ENCODE peak calls at places on chromosomes 2 and 18, in six cellular contexts. K is substantia nigra, W is lower lobe of right lung, N is body of pancreas, M is SK-N-MC, Y is IMR-90. X is an unnamed sample.

GRCh38 chr2:98158305-98158704 is 71.3 kb downstream of the VWA3B start:
- DNase-seq in K (no peak), W (no peak), N (peak), M (no peak), Y (no peak), X (no peak)

GRCh38 chr2:15941483-15941853 is 1.1 kb downstream of the MYCN start:
- DNase-seq in K (peak), W (no peak), N (no peak), M (no peak), Y (no peak), X (no peak)

GRCh38 chr2:60514886-60515407 is 38.5 kb downstream of the BCL11A start:
- DNase-seq in K (no peak), W (no peak), N (no peak), M (no peak), Y (no peak), X (no peak)

GRCh38 chr2:167157523-167157922 is 269.2 kb downstream of the XIRP2 start:
- DNase-seq in K (no peak), W (no peak), N (no peak), M (no peak), Y (peak), X (no peak)

GRCh38 chr2:41909584-41909983 is 138.2 kb upstream of the PKDCC start:
- DNase-seq in K (no peak), W (no peak), N (no peak), M (no peak), Y (no peak), X (no peak)

GRCh38 chr2:120442923-120443571 is 97.1 kb downstream of the INHBB start:
- DNase-seq in K (no peak), W (peak), N (peak), M (no peak), Y (no peak), X (no peak)

GRCh38 chr18:8177330-8178016 is 431.8 kb upstream of the RAB12 start:
- DNase-seq in K (no peak), W (no peak), N (peak), M (no peak), Y (peak), X (no peak)

GRCh38 chr18:41850781-41851180 is 104.3 kb upstream of the PIK3C3 start:
- DNase-seq in K (no peak), W (no peak), N (no peak), M (no peak), Y (no peak), X (no peak)

GRCh38 chr2:176110975-176111663 is 4.0 kb downstream of the HOXD11 start:
- DNase-seq in K (no peak), W (no peak), N (peak), M (no peak), Y (peak), X (no peak)

GRCh38 chr18:25399554-25399953 is 47.6 kb upstream of the ZNF521 start:
- DNase-seq in K (no peak), W (no peak), N (no peak), M (no peak), Y (peak), X (no peak)

GRCh38 chr2:10186868-10187535 is 64.5 kb downstream of the RRM2 start:
- DNase-seq in K (no peak), W (no peak), N (peak), M (no peak), Y (no peak), X (no peak)

GRCh38 chr2:64376926-64377325 is 77.0 kb upstream of the LGALSL start:
- DNase-seq in K (no peak), W (no peak), N (no peak), M (no peak), Y (no peak), X (no peak)

GRCh38 chr2:74546004-74546403 is 7.7 kb downstream of the LOXL3 start:
- DNase-seq in K (no peak), W (no peak), N (no peak), M (no peak), Y (no peak), X (no peak)

GRCh38 chr18:22765889-22766288 is 167.2 kb upstream of the RBBP8 start:
- DNase-seq in K (no peak), W (no peak), N (no peak), M (no peak), Y (no peak), X (no peak)

GRCh38 chr2:95023222-95023597 is 2.3 kb upstream of the MAL start:
- DNase-seq in K (no peak), W (no peak), N (peak), M (no peak), Y (no peak), X (no peak)

GRCh38 chr2:19021721-19022120 is 336.7 kb downstream of the OSR1 start:
- DNase-seq in K (no peak), W (no peak), N (no peak), M (peak), Y (peak), X (no peak)

GRCh38 chr2:24439971-24440340 is 51.1 kb upstream of the NCOA1 start:
- DNase-seq in K (no peak), W (no peak), N (no peak), M (no peak), Y (no peak), X (no peak)

GRCh38 chr2:131366643-131367042 is 2.7 kb upstream of the RAB6D start:
- DNase-seq in K (no peak), W (no peak), N (no peak), M (no peak), Y (no peak), X (no peak)

GRCh38 chr18:62109676-62110075 is 77.2 kb downstream of the PIGN start:
- DNase-seq in K (no peak), W (no peak), N (no peak), M (no peak), Y (peak), X (no peak)

GRCh38 chr18:24656571-24656971 is 196.1 kb downstream of the HRH4 start:
- DNase-seq in K (no peak), W (no peak), N (no peak), M (no peak), Y (peak), X (no peak)

GRCh38 chr2:207682557-207682956 is 28.9 kb upstream of the CCNYL1 start:
- DNase-seq in K (no peak), W (no peak), N (no peak), M (no peak), Y (no peak), X (no peak)

GRCh38 chr2:151032741-151033152 is 228.9 kb downstream of the RBM43 start:
- DNase-seq in K (no peak), W (no peak), N (no peak), M (no peak), Y (peak), X (no peak)

GRCh38 chr2:202609381-202610145 is 25.2 kb upstream of the FAM117B start:
- DNase-seq in K (no peak), W (no peak), N (no peak), M (no peak), Y (no peak), X (no peak)

GRCh38 chr18:67875057-67875456 is 358.5 kb upstream of the DSEL start:
- DNase-seq in K (no peak), W (no peak), N (no peak), M (no peak), Y (no peak), X (no peak)

GRCh38 chr2:3458396-3459184 is 60.7 kb downstream of the ADI1 start:
- DNase-seq in K (no peak), W (no peak), N (no peak), M (no peak), Y (no peak), X (no peak)

GRCh38 chr2:195307751-195308150 is 349.3 kb upstream of the SLC39A10 start:
- DNase-seq in K (no peak), W (no peak), N (no peak), M (no peak), Y (no peak), X (no peak)

GRCh38 chr2:96768083-96768561 is 7.4 kb downstream of the CNNM4 start:
- DNase-seq in K (no peak), W (no peak), N (no peak), M (no peak), Y (no peak), X (no peak)

GRCh38 chr2:169966449-169966848 is 139.2 kb downstream of the UBR3 start:
- DNase-seq in K (no peak), W (no peak), N (no peak), M (no peak), Y (no peak), X (no peak)

GRCh38 chr18:36389811-36390581 is 92.5 kb downstream of the FHOD3 start:
- DNase-seq in K (no peak), W (no peak), N (no peak), M (no peak), Y (no peak), X (no peak)

GRCh38 chr2:26629346-26629630 is 11.9 kb downstream of the CIB4 start:
- DNase-seq in K (no peak), W (peak), N (no peak), M (no peak), Y (no peak), X (no peak)

GRCh38 chr2:10499275-10499907 is 51.3 kb upstream of the ODC1 start:
- DNase-seq in K (no peak), W (no peak), N (no peak), M (no peak), Y (peak), X (no peak)

GRCh38 chr18:24254071-24254470 is 115.2 kb downstream of the CABYR start:
- DNase-seq in K (no peak), W (no peak), N (no peak), M (no peak), Y (no peak), X (no peak)

GRCh38 chr2:134676960-134677359 is 41.8 kb downstream of the TMEM163 start:
- DNase-seq in K (no peak), W (no peak), N (no peak), M (no peak), Y (no peak), X (no peak)

GRCh38 chr2:160490760-160491367 is 2.7 kb downstream of the RBMS1 start:
- DNase-seq in K (no peak), W (no peak), N (no peak), M (no peak), Y (no peak), X (no peak)

GRCh38 chr2:11701831-11702301 is 31.9 kb upstream of the NTSR2 start:
- DNase-seq in K (no peak), W (peak), N (no peak), M (no peak), Y (peak), X (no peak)

GRCh38 chr2:1715184-1716012 is 28.9 kb downstream of the PXDN start:
- DNase-seq in K (no peak), W (peak), N (no peak), M (no peak), Y (no peak), X (no peak)

GRCh38 chr2:8803658-8804379 is 33.6 kb downstream of the KIDINS220 start:
- DNase-seq in K (no peak), W (no peak), N (peak), M (no peak), Y (peak), X (no peak)

GRCh38 chr2:115833196-115833595 is 1390.8 kb downstream of the DPP10 start:
- DNase-seq in K (no peak), W (no peak), N (no peak), M (no peak), Y (no peak), X (no peak)

GRCh38 chr2:6826081-6826913 is 39.4 kb downstream of the CMPK2 start:
- DNase-seq in K (no peak), W (no peak), N (peak), M (no peak), Y (peak), X (no peak)

GRCh38 chr2:235616846-235617245 is 123.0 kb downstream of the AGAP1 start:
- DNase-seq in K (no peak), W (no peak), N (no peak), M (no peak), Y (no peak), X (no peak)

GRCh38 chr2:235618039-235618438 is 124.2 kb downstream of the AGAP1 start:
- DNase-seq in K (no peak), W (no peak), N (no peak), M (no peak), Y (peak), X (no peak)

GRCh38 chr2:235623052-235623451 is 129.2 kb downstream of the AGAP1 start:
- DNase-seq in K (no peak), W (no peak), N (no peak), M (no peak), Y (no peak), X (no peak)

GRCh38 chr2:235621736-235622135 is 127.9 kb downstream of the AGAP1 start:
- DNase-seq in K (no peak), W (no peak), N (no peak), M (no peak), Y (no peak), X (no peak)

GRCh38 chr2:235619544-235619943 is 125.7 kb downstream of the AGAP1 start:
- DNase-seq in K (no peak), W (no peak), N (no peak), M (no peak), Y (no peak), X (no peak)
- H3K27ac ChIP-seq in K (peak), W (no peak), N (no peak), M (no peak), Y (no peak), X (no peak)

DNA sequence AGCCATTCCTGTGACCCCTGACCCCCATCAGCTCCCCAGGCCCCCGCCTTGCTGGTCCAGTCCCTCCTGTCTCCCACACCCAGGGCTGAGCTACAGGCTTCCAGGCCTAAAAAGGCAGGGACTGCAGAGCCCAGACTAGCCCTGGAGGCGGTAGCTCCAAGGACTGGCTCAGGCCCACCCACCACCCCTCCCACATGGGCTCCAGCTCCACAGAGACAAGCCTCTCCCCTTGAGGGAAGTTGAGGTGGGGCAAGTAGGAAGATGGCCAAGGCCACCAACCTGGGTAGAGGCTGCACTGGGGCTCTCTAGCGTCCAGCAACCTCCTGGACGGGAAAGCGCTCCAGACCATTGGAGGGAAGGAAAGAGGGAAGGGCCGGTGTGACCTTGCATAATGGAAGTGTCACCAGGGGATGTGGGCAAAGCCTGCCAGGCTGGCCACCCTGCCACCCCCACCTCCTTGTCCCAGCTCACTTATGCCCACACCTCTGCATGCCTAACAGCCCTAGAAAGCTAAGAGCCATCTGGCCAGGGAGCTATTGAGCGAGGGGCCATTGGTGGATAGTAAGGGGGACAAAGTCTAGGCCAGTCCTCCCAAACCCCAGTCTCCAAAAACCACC is 63.1 kb downstream of the TNS1 start:
- DNase-seq in K (no peak), W (peak), N (no peak), M (no peak), Y (no peak), X (no peak)
- H3K27ac ChIP-seq in K (peak), W (peak), N (peak), M (no peak), Y (no peak), X (peak)

DNA sequence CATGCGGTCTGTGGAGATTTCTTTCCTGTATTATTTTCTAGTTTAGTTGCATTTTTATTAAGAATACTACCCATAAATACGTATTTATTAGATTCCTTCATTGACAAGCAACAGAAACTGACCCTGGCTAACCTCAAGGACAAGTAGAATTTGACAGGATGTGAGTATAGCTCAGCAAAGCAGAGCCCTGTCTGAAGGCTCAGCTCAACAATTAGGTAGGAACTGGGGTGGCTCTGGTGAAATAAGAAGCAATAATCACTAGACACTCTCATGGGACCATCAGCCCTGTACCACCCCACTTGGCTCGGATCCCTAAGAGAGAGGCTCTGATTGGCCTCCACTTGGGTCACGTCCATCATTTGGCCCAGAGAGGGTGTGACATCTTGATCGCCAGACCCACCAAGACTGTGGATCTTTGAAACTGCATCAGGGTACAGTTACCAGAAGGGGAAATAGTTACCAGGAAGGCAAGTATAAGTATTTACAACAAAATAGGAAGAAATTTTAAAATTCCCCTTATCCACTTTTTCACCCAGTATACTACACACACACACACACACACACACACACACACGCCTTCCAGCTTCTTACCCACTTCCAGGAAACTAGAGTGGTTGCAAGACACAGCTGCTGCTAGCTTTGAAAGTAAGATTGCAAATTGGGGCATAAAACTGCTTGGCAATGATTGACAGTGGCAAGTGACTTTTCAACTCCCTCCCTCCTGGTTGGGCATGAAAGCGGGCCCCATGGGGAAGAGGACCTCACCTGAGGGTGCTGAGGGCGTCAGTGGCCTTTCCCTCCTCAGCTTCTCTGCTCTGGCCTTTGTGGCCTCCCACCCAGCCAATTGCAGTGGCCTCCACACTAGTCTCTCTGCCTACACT is 41.8 kb downstream of the KCTD18 start:
- DNase-seq in K (no peak), W (no peak), N (no peak), M (no peak), Y (no peak), X (no peak)
- H3K27ac ChIP-seq in K (peak), W (peak), N (no peak), M (no peak), Y (peak), X (no peak)

GRCh38 chr2:180159921-180160320 is 152.8 kb upstream of the CWC22 start:
- DNase-seq in K (no peak), W (no peak), N (no peak), M (no peak), Y (no peak), X (no peak)

GRCh38 chr2:180158961-180159360 is 151.9 kb upstream of the CWC22 start:
- DNase-seq in K (no peak), W (no peak), N (no peak), M (no peak), Y (no peak), X (no peak)

GRCh38 chr2:180156651-180157050 is 149.6 kb upstream of the CWC22 start:
- DNase-seq in K (no peak), W (no peak), N (no peak), M (no peak), Y (no peak), X (no peak)

DNA sequence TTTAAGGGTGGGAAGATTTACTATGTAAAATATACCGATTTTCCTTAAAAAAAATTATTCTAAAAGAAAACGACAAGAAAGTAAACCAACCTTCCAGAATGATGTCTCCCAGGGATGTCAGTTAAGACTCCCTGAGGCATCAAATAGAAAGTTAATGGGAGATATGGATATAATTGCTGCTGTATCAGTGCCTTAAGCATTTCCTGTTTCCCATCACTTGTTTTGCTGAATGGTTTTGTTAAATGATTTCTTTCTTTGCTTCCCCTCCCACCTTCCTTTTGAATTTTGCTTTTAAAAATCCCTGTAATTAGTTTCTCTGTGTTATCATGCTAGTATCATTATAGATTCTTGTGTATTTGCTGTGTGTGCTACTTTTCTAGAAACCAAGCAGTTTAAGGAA is 154.3 kb upstream of the CWC22 start:
- DNase-seq in K (no peak), W (no peak), N (no peak), M (peak), Y (no peak), X (no peak)
- H3K27ac ChIP-seq in K (no peak), W (no peak), N (no peak), M (peak), Y (no peak), X (no peak)

GRCh38 chr2:216918088-216918680 is 58.3 kb upstream of the TNP1 start:
- DNase-seq in K (no peak), W (no peak), N (no peak), M (no peak), Y (peak), X (no peak)
- H3K27ac ChIP-seq in K (no peak), W (no peak), N (no peak), M (no peak), Y (no peak), X (peak)

DNA sequence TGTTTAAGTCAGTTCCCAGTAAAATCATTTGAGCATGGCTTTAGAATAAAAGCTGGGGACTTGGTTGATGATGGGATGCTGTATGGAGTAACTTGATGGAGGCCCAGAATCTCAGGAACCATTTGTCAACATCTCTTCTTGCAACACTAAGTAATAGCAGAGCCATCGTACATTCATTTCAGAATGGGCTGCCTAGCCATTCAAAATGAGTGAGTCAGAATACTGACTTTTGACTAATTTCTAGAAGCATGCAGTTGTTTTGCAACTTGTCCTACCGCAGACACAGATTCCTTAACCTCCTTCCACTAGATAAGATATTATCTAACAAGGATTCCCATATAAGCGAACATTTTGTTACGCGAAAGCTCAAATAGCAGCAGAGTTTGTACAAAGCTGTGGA is 229.5 kb downstream of the CNTNAP5 start:
- DNase-seq in K (no peak), W (no peak), N (no peak), M (no peak), Y (peak), X (no peak)
- H3K27ac ChIP-seq in K (no peak), W (no peak), N (no peak), M (no peak), Y (no peak), X (no peak)

X was measured in suprapubic skin.